ENCODE peak calls at places on chromosomes 7 and 10, in ten cellular contexts. U is PC-3; V is A549; A is activated naive CD8-positive, alpha-beta T cell treated with anti-CD3 and anti-CD28 coated beads, Interleukin-2, amount 10 ng/mL, durations not matched to agents 7 days and 5 days; O is omental fat pad; F is gastroesophageal sphincter; S is SK-N-SH treated with all-trans-retinoic acid at 6 μM for 48 hours; R is Right ventricle myocardium superior; K is stimulated activated naive CD8-positive, alpha-beta T cell treated with anti-CD3 and anti-CD28 coated beads, Interleukin-15, Interleukin-2, amounts not matched to agents 100 U/mL and 50 U/mL, for 24 hours; H is lower lobe of right lung. X is an unnamed sample.

GRCh38 chr10:125037145-125037544 is 95.2 kb downstream of the ZRANB1 start:
- ATAC-seq in R (peak), K (no peak), A (no peak), F (peak), S (peak), H (peak), O (no peak), V (peak), U (no peak), X (no peak)

GRCh38 chr7:92968502-92968901 is 132.1 kb upstream of the CDK6 start:
- ATAC-seq in R (no peak), K (peak), A (no peak), U (peak), H (no peak), F (no peak), V (no peak), S (no peak), O (no peak), X (peak)

GRCh38 chr7:151900591-151901312 is 23.8 kb upstream of the PRKAG2 start:
- ATAC-seq in U (no peak), A (no peak), R (no peak), F (no peak), K (no peak), O (no peak), S (no peak), H (no peak), V (no peak), X (no peak)

GRCh38 chr7:123715198-123715597 is 33.6 kb downstream of the WASL start:
- ATAC-seq in A (no peak), O (no peak), V (no peak), F (no peak), S (peak), R (no peak), K (no peak), H (no peak), U (peak), X (peak)

GRCh38 chr7:71868797-71869196 is 543.3 kb downstream of the CALN1 start:
- ATAC-seq in A (no peak), R (no peak), V (no peak), O (no peak), U (no peak), H (no peak), K (no peak), S (no peak), F (no peak), X (no peak)

GRCh38 chr7:139767561-139767982 is 10.2 kb downstream of the HIPK2 start:
- ATAC-seq in O (no peak), K (peak), V (no peak), S (no peak), R (no peak), U (no peak), A (peak), F (no peak), H (peak), X (peak)

GRCh38 chr10:132397671-132398565 is 918 bp downstream of the PWWP2B start:
- ATAC-seq in F (no peak), O (no peak), S (peak), K (peak), R (peak), U (peak), H (peak), V (peak), A (peak), X (peak)

GRCh38 chr7:30707391-30708351 is 25.4 kb upstream of the CRHR2 start:
- ATAC-seq in V (no peak), U (no peak), A (no peak), H (no peak), S (no peak), F (peak), R (peak), O (peak), K (no peak), X (no peak)

GRCh38 chr10:17793041-17793440 is 16.1 kb upstream of the MRC1 start:
- ATAC-seq in H (no peak), O (no peak), V (no peak), R (peak), A (no peak), S (no peak), K (no peak), U (no peak), F (no peak), X (no peak)

GRCh38 chr7:158442260-158442659 is 145.4 kb downstream of the PTPRN2 start:
- ATAC-seq in U (peak), F (no peak), K (no peak), O (no peak), A (no peak), S (no peak), R (no peak), H (no peak), V (no peak), X (no peak)

GRCh38 chr10:133096616-133097269 is 9.0 kb downstream of the ADGRA1 start:
- ATAC-seq in O (no peak), H (no peak), A (no peak), R (no peak), F (no peak), U (no peak), V (no peak), S (no peak), K (no peak), X (no peak)

GRCh38 chr10:71564221-71564820 is 155.3 kb downstream of the C10orf105 start:
- ATAC-seq in O (no peak), K (no peak), U (no peak), A (no peak), H (no peak), S (no peak), R (no peak), V (no peak), F (no peak), X (no peak)

GRCh38 chr7:32609463-32609862 is 114.2 kb downstream of the AVL9 start:
- ATAC-seq in O (no peak), F (no peak), H (no peak), R (no peak), K (no peak), U (no peak), S (no peak), A (no peak), V (peak), X (no peak)

GRCh38 chr10:28263136-28263857 is 39.6 kb downstream of the MPP7 start:
- ATAC-seq in S (no peak), K (no peak), H (peak), A (no peak), V (no peak), U (no peak), F (peak), R (no peak), O (peak), X (no peak)

GRCh38 chr10:77392851-77393250 is 244.8 kb downstream of the KCNMA1 start:
- ATAC-seq in F (no peak), O (no peak), V (peak), S (peak), K (no peak), H (peak), U (peak), R (no peak), A (no peak), X (no peak)

X was measured in activated T-helper 17 cell treated with anti-CD3 and anti-CD28 coated beads, Interleukin-2, amount 50 U/mL, for 72 hours.